ENCODE peak calls at places on chromosome 9, in ten cellular contexts. T, H, X, Y, K, N, A, I, V and B are unnamed samples.

GRCh38 chr9:129671519-129671918 is 6.1 kb downstream of the PRRX2 start:
- DNase-seq in K (no peak), X (no peak), H (no peak), T (no peak), N (no peak), Y (no peak), A (peak), I (no peak), V (no peak), B (no peak)

GRCh38 chr9:132012704-132013345 is 66.8 kb downstream of the MED27 start:
- DNase-seq in V (no peak), H (no peak), I (no peak), X (no peak), K (no peak), Y (no peak), T (no peak), A (no peak), N (no peak), B (no peak)

GRCh38 chr9:9615086-9615485 is 997.7 kb downstream of the PTPRD start:
- DNase-seq in N (no peak), K (no peak), X (no peak), T (no peak), Y (no peak), A (no peak), H (no peak), I (no peak), V (no peak), B (no peak)

GRCh38 chr9:89941875-89942274 is 337.1 kb downstream of the GADD45G start:
- DNase-seq in T (no peak), X (peak), Y (no peak), V (no peak), I (peak), N (no peak), A (peak), K (no peak), H (no peak), B (no peak)

GRCh38 chr9:134491436-134491835 is 150.2 kb upstream of the COL5A1 start:
- DNase-seq in H (no peak), I (no peak), K (no peak), Y (peak), N (no peak), V (no peak), X (no peak), A (no peak), T (peak), B (no peak)

GRCh38 chr9:112048924-112049785 is 125.9 kb downstream of the SUSD1 start:
- DNase-seq in A (peak), I (peak), X (peak), K (no peak), N (no peak), V (no peak), Y (no peak), H (no peak), T (no peak), B (no peak)

GRCh38 chr9:130356033-130356432 is 88.7 kb upstream of the ASS1 start:
- DNase-seq in Y (no peak), K (no peak), X (no peak), V (no peak), T (no peak), H (no peak), I (no peak), N (no peak), A (no peak), B (no peak)

GRCh38 chr9:69671291-69671903 is 774 bp downstream of the APBA1 start:
- DNase-seq in Y (peak), I (no peak), N (no peak), V (peak), H (no peak), X (no peak), A (no peak), T (no peak), K (no peak), B (no peak)

GRCh38 chr9:120152295-120152694 is 427.7 kb downstream of the CDK5RAP2 start:
- DNase-seq in Y (peak), K (no peak), A (no peak), X (no peak), N (peak), H (peak), V (no peak), T (no peak), I (no peak), B (no peak)

GRCh38 chr9:133474215-133474614 is 4.7 kb downstream of the SLC2A6 start:
- DNase-seq in I (no peak), V (no peak), Y (no peak), K (no peak), H (no peak), X (no peak), A (no peak), T (no peak), N (no peak), B (no peak)

GRCh38 chr9:133475292-133475941 is 3.5 kb downstream of the SLC2A6 start:
- DNase-seq in X (no peak), I (no peak), A (no peak), V (no peak), Y (no peak), K (no peak), H (no peak), T (no peak), N (no peak), B (no peak)

GRCh38 chr9:133476036-133476435 is 2.9 kb downstream of the SLC2A6 start:
- DNase-seq in Y (no peak), A (no peak), N (no peak), K (no peak), I (no peak), X (no peak), H (no peak), T (no peak), V (no peak), B (no peak)

GRCh38 chr9:133473743-133474142 is 5.2 kb downstream of the SLC2A6 start:
- DNase-seq in Y (no peak), I (no peak), K (no peak), H (no peak), X (no peak), A (no peak), V (no peak), T (no peak), N (no peak), B (no peak)

GRCh38 chr9:133474853-133475252 is 4.0 kb downstream of the SLC2A6 start:
- DNase-seq in A (no peak), N (no peak), Y (no peak), X (no peak), T (no peak), V (no peak), H (no peak), K (no peak), I (no peak), B (no peak)
- TF ChIP-seq CTCF in A (no peak), N (no peak), Y (no peak), X (no peak), T (no peak), V (no peak), H (no peak), K (no peak), I (no peak), B (no peak)

DNA sequence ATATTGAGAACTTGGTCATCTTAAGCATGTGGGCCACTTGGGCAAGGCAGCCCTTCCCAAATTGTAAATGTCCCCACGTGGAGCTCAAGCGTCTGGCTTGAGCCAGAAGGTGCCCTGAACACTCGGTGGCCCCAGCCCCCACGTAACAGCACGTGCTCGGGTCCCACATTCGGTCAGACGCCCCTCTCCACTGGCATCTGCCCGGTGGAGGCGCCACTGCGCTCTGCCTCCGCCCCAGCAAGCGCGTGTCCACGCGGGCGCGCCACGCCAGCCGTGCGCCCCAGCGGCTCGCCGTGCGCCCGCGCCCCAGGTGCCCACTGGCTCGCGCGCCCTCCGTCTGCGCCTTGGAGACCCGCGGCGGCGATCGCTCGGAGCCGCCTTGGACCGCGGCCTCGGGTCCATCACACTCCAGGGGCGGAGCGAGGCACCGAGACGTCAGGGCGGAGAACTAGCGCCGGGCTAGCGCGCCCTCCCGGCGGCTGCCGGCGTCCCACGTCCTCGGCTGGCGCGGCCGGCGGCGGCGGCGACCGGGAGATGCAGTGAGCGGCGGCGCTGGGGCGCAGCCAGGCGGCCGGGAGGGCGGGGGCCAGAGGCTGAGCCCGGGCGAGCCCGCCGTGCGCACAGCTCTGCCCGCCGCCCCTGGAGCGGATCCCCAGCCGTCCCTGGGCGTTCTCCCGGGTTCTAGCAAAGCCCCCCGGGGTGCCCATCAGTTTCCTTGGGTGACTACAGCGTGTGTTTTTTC is at the start of gene PALM2AKAP2:
- DNase-seq in V (peak), Y (peak), I (peak), X (peak), A (peak), T (peak), K (peak), N (peak), H (peak), B (peak)
- TF ChIP-seq CTCF in V (peak), Y (no peak), I (no peak), X (peak), A (peak), T (no peak), K (no peak), N (peak), H (peak), B (no peak)

GRCh38 chr9:13278368-13279246 is 885 bp downstream of the MPDZ start:
- DNase-seq in V (peak), K (peak), H (peak), A (peak), T (peak), N (peak), Y (peak), X (peak), I (peak), B (peak)
- TF ChIP-seq CTCF in V (no peak), K (peak), H (peak), A (peak), T (no peak), N (no peak), Y (no peak), X (peak), I (peak), B (no peak)

GRCh38 chr9:115220339-115221009 is 102.5 kb upstream of the TNC start:
- DNase-seq in T (no peak), I (peak), H (no peak), X (no peak), Y (no peak), N (no peak), K (no peak), A (peak), V (no peak), B (no peak)

GRCh38 chr9:115231116-115231515 is 113.2 kb upstream of the TNC start:
- DNase-seq in N (no peak), X (no peak), V (no peak), T (no peak), H (no peak), I (no peak), A (no peak), Y (no peak), K (no peak), B (no peak)

GRCh38 chr9:115229496-115229895 is 111.5 kb upstream of the TNC start:
- DNase-seq in X (peak), I (peak), V (no peak), H (no peak), Y (no peak), K (no peak), T (no peak), A (peak), N (no peak), B (no peak)

GRCh38 chr9:115225459-115226116 is 107.6 kb upstream of the TNC start:
- DNase-seq in I (no peak), K (peak), A (no peak), X (no peak), H (no peak), N (no peak), T (no peak), Y (no peak), V (no peak), B (no peak)

DNA sequence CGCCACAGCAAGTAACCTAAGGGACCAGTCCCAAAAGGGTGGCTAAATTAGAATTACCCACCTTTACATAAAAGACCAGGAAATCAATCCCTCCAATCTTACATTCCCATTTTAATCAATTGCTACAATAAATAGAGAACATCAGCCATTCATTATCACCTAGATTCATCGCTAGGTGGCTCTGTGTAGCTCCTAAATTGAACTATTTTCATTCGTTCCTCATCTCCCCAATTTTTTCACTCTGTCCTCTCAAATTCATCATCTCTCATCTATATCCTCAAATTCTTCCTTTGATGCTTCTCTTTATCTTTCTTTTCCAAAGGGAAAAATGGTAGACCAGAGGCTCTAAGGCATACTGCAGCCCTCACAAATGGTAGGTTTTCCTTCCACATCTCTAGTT is 108.2 kb upstream of the TNC start:
- DNase-seq in V (no peak), T (no peak), N (no peak), X (no peak), A (no peak), H (no peak), Y (no peak), I (no peak), K (no peak), B (no peak)
- TF ChIP-seq CTCF in V (no peak), T (no peak), N (peak), X (no peak), A (no peak), H (no peak), Y (no peak), I (no peak), K (no peak), B (peak)